ENCODE peak calls at places on chromosome X, in six cellular contexts. U is naive thymus-derived CD4-positive, alpha-beta T cell; L is ovary; F is GM23248; Y is stomach; A is SJCRH30. S is an unnamed sample.
A peak's percentile ranks its signal among the peaks of the same experiment; 100 is the strongest.

GRCh38 chrX:119134466-119134865 is 6.9 kb upstream of the KIAA1210 start:
- DNase-seq in F (no peak), U (no peak), Y (no peak), A (no peak), L (no peak), S (no peak)

GRCh38 chrX:101417981-101418841 is 10.2 kb downstream of the HNRNPH2 start:
- DNase-seq in Y (peak; percentile 58), A (peak; percentile 83), F (peak; percentile 50), U (no peak), L (peak; percentile 60), S (peak; percentile 63)

GRCh38 chrX:145552643-145553042 is 265.0 kb upstream of the SLITRK2 start:
- DNase-seq in L (no peak), Y (no peak), A (no peak), U (no peak), F (no peak), S (no peak)

GRCh38 chrX:21800344-21800770 is 39.1 kb upstream of the MBTPS2 start:
- DNase-seq in F (peak; percentile 14), L (no peak), Y (no peak), U (no peak), A (peak; percentile 47), S (no peak)

GRCh38 chrX:54812306-54812705 is 4.8 kb downstream of the MAGED2 start:
- DNase-seq in L (no peak), A (no peak), Y (no peak), U (no peak), F (no peak), S (no peak)

GRCh38 chrX:25288676-25289075 is 272.9 kb upstream of the ARX start:
- DNase-seq in F (no peak), L (no peak), A (no peak), U (no peak), Y (no peak), S (no peak)

GRCh38 chrX:119359618-119360382 is 39.3 kb upstream of the SLC25A43 start:
- DNase-seq in L (no peak), A (no peak), F (peak; percentile 5), Y (no peak), U (no peak), S (no peak)

GRCh38 chrX:110175146-110175545 is 142.7 kb downstream of the AMMECR1 start:
- DNase-seq in A (no peak), L (no peak), Y (no peak), U (no peak), F (no peak), S (no peak)

GRCh38 chrX:781216-782211 is 150.9 kb downstream of the SHOX start:
- DNase-seq in L (no peak), U (no peak), F (no peak), Y (peak; percentile 13), A (peak; percentile 17), S (no peak)

GRCh38 chrX:30241724-30242415 is at the start of gene MAGEB4:
- DNase-seq in U (no peak), Y (no peak), L (no peak), A (no peak), F (no peak), S (no peak)

GRCh38 chrX:134868766-134869495 is 121.9 kb upstream of the SMIM10 start:
- DNase-seq in F (peak; percentile 89), L (no peak), U (no peak), A (no peak), Y (no peak), S (no peak)

GRCh38 chrX:102155806-102156179 is at the start of gene BEX5:
- DNase-seq in U (no peak), A (no peak), F (peak; percentile 54), Y (peak; percentile 72), L (peak; percentile 70), S (no peak)

GRCh38 chrX:100410901-100411801 is 1.1 kb upstream of the PCDH19 start:
- DNase-seq in L (no peak), U (no peak), Y (no peak), F (peak; percentile 18), A (no peak), S (no peak)

GRCh38 chrX:132887569-132887968 is 70.9 kb downstream of the HS6ST2 start:
- DNase-seq in Y (no peak), L (no peak), A (no peak), F (no peak), U (no peak), S (no peak)

GRCh38 chrX:28988246-28988645 is 401.0 kb downstream of the IL1RAPL1 start:
- DNase-seq in L (no peak), Y (peak; percentile 26), F (no peak), A (no peak), U (no peak), S (peak; percentile 40)

GRCh38 chrX:138294951-138295350 is 416.6 kb downstream of the FGF13 start:
- DNase-seq in L (no peak), F (no peak), U (no peak), Y (no peak), A (no peak), S (no peak)

GRCh38 chrX:45771114-45771513 is 570.4 kb upstream of the DIPK2B start:
- DNase-seq in Y (peak; percentile 39), L (peak; percentile 13), F (peak; percentile 91), U (no peak), A (no peak), S (no peak)

GRCh38 chrX:140318306-140318705 is 186.6 kb downstream of the SOX3 start:
- DNase-seq in A (no peak), Y (no peak), L (no peak), F (peak; percentile 77), U (no peak), S (no peak)

GRCh38 chrX:152810403-152810802 is 20.2 kb downstream of the CETN2 start:
- DNase-seq in A (no peak), F (peak; percentile 4), U (no peak), Y (no peak), L (no peak), S (no peak)

GRCh38 chrX:107935200-107935599 is 47.0 kb downstream of the TEX13B start:
- DNase-seq in L (no peak), U (no peak), F (peak; percentile 43), A (no peak), Y (no peak), S (no peak)

GRCh38 chrX:50067435-50068292 is 133.1 kb downstream of the AKAP4 start:
- DNase-seq in L (no peak), Y (no peak), U (no peak), A (peak; percentile 22), F (no peak), S (peak; percentile 21)

GRCh38 chrX:29012867-29013266 is 425.6 kb downstream of the IL1RAPL1 start:
- DNase-seq in U (no peak), L (no peak), Y (no peak), F (no peak), A (no peak), S (no peak)

GRCh38 chrX:151488677-151489076 is 74.8 kb upstream of the PASD1 start:
- DNase-seq in L (no peak), F (peak; percentile 13), U (no peak), A (no peak), Y (no peak), S (peak; percentile 27)

GRCh38 chrX:16022580-16023170 is 100.7 kb upstream of the GRPR start:
- DNase-seq in F (peak; percentile 55), U (no peak), A (no peak), L (no peak), Y (no peak), S (no peak)

GRCh38 chrX:16023790-16024734 is 99.3 kb upstream of the GRPR start:
- DNase-seq in A (no peak), L (no peak), U (no peak), F (peak; percentile 72), Y (no peak), S (no peak)
- H3K4me3 ChIP-seq in A (no peak overlapping the region), L (no peak overlapping the region), U (no peak overlapping the region), F (no peak overlapping the region), Y (no peak overlapping the region), S (no peak overlapping the region)

DNA sequence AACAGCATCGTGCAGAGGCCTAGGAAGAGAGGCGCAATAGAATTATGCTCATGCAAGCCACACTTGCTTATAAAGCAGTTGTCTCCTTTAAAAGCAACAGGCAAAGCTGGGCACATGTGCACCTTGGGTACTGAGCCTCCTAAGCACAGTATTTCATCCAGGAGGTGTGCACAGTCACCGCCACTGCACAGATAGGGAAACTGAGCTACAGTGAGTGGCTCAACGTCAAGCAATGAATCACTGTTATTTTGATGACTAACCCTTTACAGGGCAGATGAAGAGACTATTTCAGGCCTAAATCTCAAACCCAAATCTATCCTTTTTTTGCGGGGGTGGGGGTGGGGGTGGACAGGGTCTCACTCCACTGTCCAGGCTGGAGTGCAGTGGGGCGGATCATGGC is 42.3 kb downstream of the BCOR start:
- DNase-seq in A (no peak), U (no peak), L (no peak), Y (no peak), F (no peak), S (no peak)
- H3K36me3 ChIP-seq in A (peaks cover 62% of the 10 kb centered on the region), U (peaks cover 40% of the 10 kb centered on the region), L (no peaks in the 10 kb centered on the region), Y (peaks cover 25% of the 10 kb centered on the region), F (peaks cover 27% of the 10 kb centered on the region), S (peaks cover 95% of the 10 kb centered on the region)

GRCh38 chrX:13669246-13669689 is 16.3 kb downstream of the TCEANC start:
- DNase-seq in A (peak; percentile 42), Y (peak; percentile 84), F (peak; percentile 89), L (peak; percentile 75), U (no peak), S (no peak)
- H3K27ac ChIP-seq in A (no peak overlapping the region), Y (peak overlapping the region; percentile 57), F (peak overlapping the region; percentile 89), L (no peak overlapping the region), U (no peak overlapping the region), S (no peak overlapping the region)

DNA sequence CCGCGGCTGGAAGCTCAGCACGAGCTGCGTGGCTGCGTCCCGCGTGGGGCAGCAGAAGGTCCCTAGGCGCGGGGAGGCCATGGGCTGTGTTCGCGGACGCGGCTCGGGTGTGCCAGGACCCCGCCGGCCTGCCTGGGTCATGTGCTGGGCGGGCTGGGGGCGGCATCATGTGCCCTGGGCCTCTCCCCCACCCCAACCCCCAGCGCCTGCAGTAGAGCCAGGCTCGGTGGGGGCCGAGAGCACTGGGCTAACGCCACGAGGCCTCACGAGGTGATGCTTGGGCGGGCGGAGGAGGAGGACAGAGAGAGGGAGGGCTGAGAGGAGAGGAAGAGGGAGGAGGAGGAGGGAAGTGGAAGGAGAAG is at the start of gene GPR143:
- DNase-seq in U (no peak), F (no peak), Y (no peak), A (no peak), L (peak; percentile 46), S (no peak)
- H3K4me3 ChIP-seq in U (no peak within 1 kb of the TSS), F (no peak within 1 kb of the TSS), Y (no peak within 1 kb of the TSS), A (no peak within 1 kb of the TSS), L (no peak within 1 kb of the TSS), S (no peak within 1 kb of the TSS)

GRCh38 chrX:154082396-154083133 is 15.0 kb downstream of the MECP2 start:
- DNase-seq in F (peak; percentile 79), A (no peak), L (no peak), U (no peak), Y (no peak), S (no peak)

GRCh38 chrX:154084449-154085300 is 12.8 kb downstream of the MECP2 start:
- DNase-seq in L (no peak), A (no peak), Y (no peak), U (no peak), F (no peak), S (no peak)

GRCh38 chrX:154083134-154083517 is 14.4 kb downstream of the MECP2 start:
- DNase-seq in F (no peak), A (no peak), Y (no peak), U (no peak), L (no peak), S (no peak)
- H3K36me3 ChIP-seq in F (no peaks in the 10 kb centered on the region), A (no peaks in the 10 kb centered on the region), Y (no peaks in the 10 kb centered on the region), U (no peaks in the 10 kb centered on the region), L (no peaks in the 10 kb centered on the region), S (peaks cover 29% of the 10 kb centered on the region)

S was measured in WERI-Rb-1.